ENCODE peak calls at places on chromosomes 13 and 19, in four cellular contexts. One of them, this sample, is unnamed.

GRCh38 chr13:43981091-43981490 is 101.4 kb downstream of the LACC1 start:
- DNase-seq in PC-3: no peak
- DNase-seq in coronary artery: no peak
- DNase-seq in heart right ventricle: no peak
- DNase-seq in this sample: no peak

GRCh38 chr13:68234278-68234677 is 1004.1 kb upstream of the PCDH9 start:
- DNase-seq in PC-3: peak
- DNase-seq in coronary artery: no peak
- DNase-seq in heart right ventricle: no peak
- DNase-seq in this sample: peak

GRCh38 chr19:3606174-3606689 is 443 bp downstream of the TBXA2R start:
- DNase-seq in PC-3: peak
- DNase-seq in coronary artery: no peak
- DNase-seq in heart right ventricle: no peak
- DNase-seq in this sample: no peak

GRCh38 chr13:48010698-48011097 is 9.6 kb upstream of the SUCLA2 start:
- DNase-seq in PC-3: no peak
- DNase-seq in coronary artery: no peak
- DNase-seq in heart right ventricle: no peak
- DNase-seq in this sample: no peak

GRCh38 chr19:5154799-5155426 is 185.7 kb downstream of the PTPRS start:
- DNase-seq in PC-3: no peak
- DNase-seq in coronary artery: peak
- DNase-seq in heart right ventricle: no peak
- DNase-seq in this sample: no peak

GRCh38 chr13:22517544-22517943 is 663.2 kb upstream of the SGCG start:
- DNase-seq in PC-3: no peak
- DNase-seq in coronary artery: no peak
- DNase-seq in heart right ventricle: no peak
- DNase-seq in this sample: no peak

GRCh38 chr13:44921931-44922758 is 67.1 kb downstream of the NUFIP1 start:
- DNase-seq in PC-3: peak
- DNase-seq in coronary artery: peak
- DNase-seq in heart right ventricle: peak
- DNase-seq in this sample: peak

GRCh38 chr13:106299616-106300015 is 235.8 kb downstream of the EFNB2 start:
- DNase-seq in PC-3: no peak
- DNase-seq in coronary artery: no peak
- DNase-seq in heart right ventricle: no peak
- DNase-seq in this sample: no peak

GRCh38 chr19:58569191-58569942 is 3.8 kb downstream of the MZF1 start:
- DNase-seq in PC-3: no peak
- DNase-seq in coronary artery: no peak
- DNase-seq in heart right ventricle: no peak
- DNase-seq in this sample: no peak

GRCh38 chr13:27868639-27869435 is 51.0 kb upstream of the PDX1 start:
- DNase-seq in PC-3: peak
- DNase-seq in coronary artery: no peak
- DNase-seq in heart right ventricle: no peak
- DNase-seq in this sample: peak

GRCh38 chr13:37747071-37747612 is 122.4 kb downstream of the TRPC4 start:
- DNase-seq in PC-3: peak
- DNase-seq in coronary artery: no peak
- DNase-seq in heart right ventricle: no peak
- DNase-seq in this sample: peak

GRCh38 chr13:103067751-103068563 is 1.7 kb upstream of the SLC10A2 start:
- DNase-seq in PC-3: peak
- DNase-seq in coronary artery: no peak
- DNase-seq in heart right ventricle: no peak
- DNase-seq in this sample: no peak

GRCh38 chr13:53089951-53090350 is 61.3 kb downstream of the OLFM4 start:
- DNase-seq in PC-3: no peak
- DNase-seq in coronary artery: no peak
- DNase-seq in heart right ventricle: no peak
- DNase-seq in this sample: no peak

GRCh38 chr13:74070065-74070464 is 64.1 kb downstream of the KLF12 start:
- DNase-seq in PC-3: no peak
- DNase-seq in coronary artery: no peak
- DNase-seq in heart right ventricle: no peak
- DNase-seq in this sample: no peak

GRCh38 chr13:40992678-40993077 is 26.4 kb downstream of the ELF1 start:
- DNase-seq in PC-3: peak
- DNase-seq in coronary artery: no peak
- DNase-seq in heart right ventricle: no peak
- DNase-seq in this sample: no peak

GRCh38 chr13:110518571-110518970 is 43.0 kb downstream of the RAB20 start:
- DNase-seq in PC-3: no peak
- DNase-seq in coronary artery: no peak
- DNase-seq in heart right ventricle: no peak
- DNase-seq in this sample: no peak

GRCh38 chr19:13881692-13882418 is 4.9 kb downstream of the NANOS3 start:
- DNase-seq in PC-3: no peak
- DNase-seq in coronary artery: no peak
- DNase-seq in heart right ventricle: no peak
- DNase-seq in this sample: peak

GRCh38 chr13:25717798-25718197 is 334.0 kb downstream of the SHISA2 start:
- DNase-seq in PC-3: no peak
- DNase-seq in coronary artery: no peak
- DNase-seq in heart right ventricle: no peak
- DNase-seq in this sample: no peak

GRCh38 chr19:7442423-7442822 is 46.4 kb downstream of the PEX11G start:
- DNase-seq in PC-3: no peak
- DNase-seq in coronary artery: no peak
- DNase-seq in heart right ventricle: peak
- DNase-seq in this sample: no peak

GRCh38 chr13:32086366-32086765 is 54.8 kb downstream of the FRY start:
- DNase-seq in PC-3: no peak
- DNase-seq in coronary artery: no peak
- DNase-seq in heart right ventricle: peak
- DNase-seq in this sample: no peak

GRCh38 chr19:40948580-40949299 is 42.3 kb upstream of the CYP2B6 start:
- DNase-seq in PC-3: no peak
- DNase-seq in coronary artery: no peak
- DNase-seq in heart right ventricle: no peak
- DNase-seq in this sample: no peak
- H3K4me3 ChIP-seq in PC-3: no peak
- H3K4me3 ChIP-seq in coronary artery: no peak
- H3K4me3 ChIP-seq in heart right ventricle: no peak
- H3K4me3 ChIP-seq in this sample: no peak

GRCh38 chr19:45638930-45639729 is at the start of gene EML2:
- DNase-seq in PC-3: peak
- DNase-seq in coronary artery: no peak
- DNase-seq in heart right ventricle: no peak
- DNase-seq in this sample: peak

GRCh38 chr19:45643927-45644771 is 5.0 kb upstream of the EML2 start:
- DNase-seq in PC-3: no peak
- DNase-seq in coronary artery: no peak
- DNase-seq in heart right ventricle: no peak
- DNase-seq in this sample: no peak

GRCh38 chr19:45643024-45643926 is 4.1 kb upstream of the EML2 start:
- DNase-seq in PC-3: peak
- DNase-seq in coronary artery: peak
- DNase-seq in heart right ventricle: peak
- DNase-seq in this sample: peak

GRCh38 chr19:45640849-45641273 is 1.7 kb upstream of the EML2 start:
- DNase-seq in PC-3: peak
- DNase-seq in coronary artery: no peak
- DNase-seq in heart right ventricle: no peak
- DNase-seq in this sample: no peak

GRCh38 chr19:45641274-45642105 is 2.3 kb upstream of the EML2 start:
- DNase-seq in PC-3: peak
- DNase-seq in coronary artery: peak
- DNase-seq in heart right ventricle: peak
- DNase-seq in this sample: peak
- TF ChIP-seq CTCF in PC-3: no peak
- TF ChIP-seq CTCF in coronary artery: no peak
- TF ChIP-seq CTCF in heart right ventricle: no peak
- TF ChIP-seq CTCF in this sample: no peak

GRCh38 chr19:54521022-54521859 is 18.6 kb downstream of the LAIR2 start:
- DNase-seq in PC-3: no peak
- DNase-seq in coronary artery: no peak
- DNase-seq in heart right ventricle: no peak
- DNase-seq in this sample: no peak
- H3K4me3 ChIP-seq in PC-3: no peak
- H3K4me3 ChIP-seq in coronary artery: no peak
- H3K4me3 ChIP-seq in heart right ventricle: no peak
- H3K4me3 ChIP-seq in this sample: no peak

GRCh38 chr13:97212540-97213146 is 9.5 kb upstream of the MBNL2 start:
- DNase-seq in PC-3: peak
- DNase-seq in coronary artery: no peak
- DNase-seq in heart right ventricle: no peak
- DNase-seq in this sample: peak
- TF ChIP-seq CTCF in PC-3: peak
- TF ChIP-seq CTCF in coronary artery: no peak
- TF ChIP-seq CTCF in heart right ventricle: peak
- TF ChIP-seq CTCF in this sample: peak

DNA sequence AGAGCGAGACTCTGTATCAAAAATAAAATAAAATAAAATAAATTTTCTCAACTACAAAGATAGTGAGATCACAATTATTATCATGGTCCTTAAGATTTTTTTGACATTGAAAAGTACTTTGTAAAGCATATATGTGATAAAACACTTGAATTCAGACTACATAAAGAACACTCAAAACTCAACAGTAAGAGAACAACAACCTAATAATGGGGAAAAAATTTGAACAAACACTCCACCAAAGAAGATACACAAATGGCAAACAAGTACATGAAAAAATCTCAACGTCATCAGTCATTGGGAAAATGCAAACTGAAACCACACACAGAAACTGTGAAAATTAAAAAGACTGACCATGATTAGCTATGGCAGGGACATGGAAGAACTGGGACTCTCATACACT is 71.0 kb downstream of the SPRYD7 start:
- DNase-seq in PC-3: no peak
- DNase-seq in coronary artery: no peak
- DNase-seq in heart right ventricle: no peak
- DNase-seq in this sample: no peak
- H3K4me3 ChIP-seq in PC-3: no peak
- H3K4me3 ChIP-seq in coronary artery: no peak
- H3K4me3 ChIP-seq in heart right ventricle: no peak
- H3K4me3 ChIP-seq in this sample: no peak

DNA sequence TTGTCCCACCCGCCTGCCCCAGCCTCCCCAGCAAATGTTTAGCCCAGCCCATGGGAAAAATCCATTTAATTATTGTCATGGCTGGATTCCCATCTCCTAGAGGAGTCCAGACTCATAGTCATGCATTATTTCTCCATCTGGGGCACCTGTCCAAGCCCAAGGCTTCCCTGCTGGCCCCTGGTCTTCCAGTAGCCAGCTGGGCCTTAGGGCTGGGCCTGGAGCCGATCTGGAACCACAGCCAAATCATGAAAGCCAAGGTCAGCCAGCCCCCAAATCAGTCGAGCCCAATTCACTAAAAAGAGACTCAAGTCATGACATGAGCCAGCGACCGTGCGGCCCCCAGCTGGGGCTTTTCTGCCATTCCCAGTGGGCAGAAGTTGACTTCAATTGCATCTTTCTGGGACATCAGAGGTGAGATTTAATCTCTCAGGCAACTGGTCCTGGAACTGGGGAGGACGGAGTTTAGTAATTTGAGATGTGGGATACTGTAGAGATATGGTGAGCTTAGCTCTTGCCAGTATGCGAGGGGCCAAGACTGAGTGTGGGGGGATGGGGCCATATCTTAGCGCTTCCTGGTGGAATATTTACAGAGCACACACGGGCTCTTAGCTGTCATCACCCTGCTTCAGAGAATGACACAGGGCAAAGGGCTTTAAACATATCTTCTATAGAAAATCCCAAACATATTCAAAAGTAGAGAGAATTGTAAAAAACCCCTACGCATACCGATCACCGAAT is 9.4 kb upstream of the PGLYRP2 start:
- DNase-seq in PC-3: no peak
- DNase-seq in coronary artery: no peak
- DNase-seq in heart right ventricle: no peak
- DNase-seq in this sample: peak
- TF ChIP-seq CTCF in PC-3: no peak
- TF ChIP-seq CTCF in coronary artery: no peak
- TF ChIP-seq CTCF in heart right ventricle: no peak
- TF ChIP-seq CTCF in this sample: no peak

This sample was measured in cardiac muscle cell.